ENCODE peak calls at places on chromosomes 6 and 20, in eight cellular contexts. M is A549, L is suprapubic skin, D is uterus, U is H54, Y is body of pancreas, V is tibial nerve, C is IMR-90. K is an unnamed sample.

GRCh38 chr6:155310596-155310995 is 3.7 kb downstream of the TFB1M start:
- DNase-seq in V (no peak), D (no peak), U (no peak), C (peak), M (no peak), L (no peak), Y (no peak), K (no peak)

GRCh38 chr6:33813960-33814662 is 10.3 kb upstream of the MLN start:
- DNase-seq in L (no peak), D (no peak), M (no peak), U (no peak), V (no peak), C (no peak), Y (no peak), K (no peak)

GRCh38 chr20:62141397-62142251 is 1.6 kb downstream of the PSMA7 start:
- DNase-seq in L (no peak), D (no peak), V (no peak), Y (no peak), U (no peak), C (peak), M (peak), K (no peak)

GRCh38 chr20:40657526-40657925 is 31.5 kb downstream of the MAFB start:
- DNase-seq in U (no peak), V (peak), C (no peak), D (no peak), Y (no peak), M (no peak), L (no peak), K (no peak)

GRCh38 chr20:21522479-21523397 is 8.9 kb upstream of the NKX2-2 start:
- DNase-seq in L (no peak), C (no peak), U (no peak), D (no peak), Y (no peak), M (no peak), V (no peak), K (no peak)

GRCh38 chr6:71419954-71420692 is 131.5 kb downstream of the OGFRL1 start:
- DNase-seq in M (no peak), D (peak), V (peak), L (peak), Y (peak), C (peak), U (no peak), K (no peak)

GRCh38 chr20:22490287-22491187 is 93.8 kb downstream of the FOXA2 start:
- DNase-seq in U (no peak), Y (peak), V (no peak), L (no peak), C (no peak), M (peak), D (no peak), K (no peak)

GRCh38 chr20:20489054-20489453 is 121.2 kb downstream of the INSM1 start:
- DNase-seq in C (peak), D (no peak), L (no peak), M (no peak), U (no peak), Y (no peak), V (no peak), K (no peak)

GRCh38 chr20:44027686-44028340 is 113.2 kb downstream of the TOX2 start:
- DNase-seq in C (no peak), D (no peak), U (no peak), Y (peak), V (no peak), L (no peak), M (no peak), K (no peak)

GRCh38 chr20:34389206-34389953 is 26.3 kb downstream of the ITCH start:
- DNase-seq in L (no peak), Y (no peak), M (peak), C (no peak), U (no peak), D (no peak), V (no peak), K (no peak)

GRCh38 chr6:90110971-90111370 is 185.7 kb downstream of the BACH2 start:
- DNase-seq in U (no peak), D (no peak), C (no peak), Y (no peak), L (no peak), M (no peak), V (no peak), K (no peak)

GRCh38 chr6:36337814-36338213 is 1.1 kb upstream of the BNIP5 start:
- DNase-seq in C (no peak), V (no peak), Y (no peak), D (no peak), M (no peak), U (no peak), L (no peak), K (no peak)

GRCh38 chr6:129609635-129610034 is 100.3 kb downstream of the ARHGAP18 start:
- DNase-seq in M (no peak), Y (no peak), V (peak), D (peak), U (no peak), C (no peak), L (no peak), K (no peak)

GRCh38 chr6:3287976-3288707 is 29.4 kb downstream of the PSMG4 start:
- DNase-seq in U (no peak), C (no peak), L (peak), Y (no peak), V (no peak), M (no peak), D (peak), K (peak)

GRCh38 chr6:15243994-15244604 is 1.8 kb upstream of the JARID2 start:
- DNase-seq in L (peak), Y (peak), V (no peak), U (no peak), D (no peak), C (no peak), M (peak), K (no peak)

GRCh38 chr6:160139420-160139851 is 17.8 kb downstream of the SLC22A1 start:
- DNase-seq in D (peak), L (no peak), M (peak), C (peak), Y (no peak), V (no peak), U (peak), K (no peak)

GRCh38 chr6:79425589-79426311 is 111.5 kb downstream of the LCA5 start:
- DNase-seq in V (no peak), M (no peak), Y (no peak), L (no peak), U (no peak), D (no peak), C (no peak), K (no peak)

GRCh38 chr6:104218132-104218531 is 641.6 kb downstream of the HACE1 start:
- DNase-seq in M (no peak), D (no peak), U (no peak), V (no peak), L (no peak), C (no peak), Y (no peak), K (no peak)

GRCh38 chr6:140178550-140179334 is 804.3 kb upstream of the CITED2 start:
- DNase-seq in C (peak), M (no peak), D (no peak), V (no peak), Y (no peak), U (no peak), L (no peak), K (no peak)

GRCh38 chr6:10522929-10523573 is 1.9 kb downstream of the GCNT2 start:
- DNase-seq in L (no peak), V (no peak), U (no peak), D (no peak), Y (no peak), C (no peak), M (no peak), K (no peak)

GRCh38 chr6:143097224-143097795 is 36.6 kb downstream of the AIG1 start:
- DNase-seq in L (no peak), C (peak), Y (no peak), V (no peak), U (no peak), D (no peak), M (no peak), K (no peak)

GRCh38 chr6:108736832-108737231 is 111.4 kb upstream of the ARMC2 start:
- DNase-seq in U (peak), M (peak), D (peak), C (peak), Y (no peak), V (peak), L (peak), K (no peak)

GRCh38 chr6:114398481-114398880 is 55.7 kb upstream of the HS3ST5 start:
- DNase-seq in Y (no peak), D (no peak), V (no peak), U (no peak), L (no peak), C (no peak), M (no peak), K (no peak)

DNA sequence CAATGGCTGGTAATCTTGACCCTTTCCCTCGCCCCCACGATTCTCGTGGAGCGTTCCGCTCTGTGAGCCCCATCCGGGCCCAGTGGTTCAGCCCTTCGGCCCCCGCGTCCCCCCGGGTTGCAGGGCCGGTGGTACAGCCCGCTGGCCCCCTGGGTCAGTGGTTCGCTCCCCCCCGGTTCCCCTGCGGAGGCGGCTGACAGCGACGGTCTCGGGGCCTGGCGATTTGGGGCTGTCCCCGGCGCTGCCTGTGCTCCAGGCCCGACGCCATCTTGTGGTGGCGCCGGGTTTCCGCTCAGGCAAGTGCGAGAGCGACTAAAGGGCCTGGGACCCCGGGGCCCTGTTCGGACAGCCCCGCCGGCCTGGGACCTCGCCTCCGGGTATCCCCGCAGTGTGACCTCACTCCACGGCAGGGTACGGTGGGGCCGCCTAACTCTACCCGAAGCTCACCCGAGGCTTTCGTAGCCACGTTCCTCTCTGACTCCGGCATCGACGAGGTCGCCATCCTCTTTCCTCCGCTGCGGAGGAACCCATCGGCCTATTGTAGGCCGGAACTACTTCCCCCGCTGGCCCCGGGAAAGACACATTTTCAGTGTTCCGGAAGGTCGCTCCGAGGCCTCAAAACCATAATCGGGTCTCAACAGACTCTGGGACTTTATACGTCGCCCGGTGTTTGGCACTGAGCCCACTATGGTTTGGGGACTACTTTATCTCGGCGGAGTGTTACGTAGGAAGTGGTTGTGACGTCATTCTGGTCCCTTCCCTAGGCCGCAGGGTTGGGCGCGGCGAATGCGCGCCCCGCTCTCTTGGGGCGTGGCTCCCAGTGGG is at the start of gene ZNF335:
- DNase-seq in U (peak), Y (peak), L (peak), V (peak), C (peak), D (peak), M (peak), K (peak)
- TF ChIP-seq POLR2A in U (peak), Y (peak), L (peak), V (peak), C (peak), D (peak), M (peak), K (peak)

GRCh38 chr6:26224940-26225847 is 138.0 kb downstream of the HFE start:
- DNase-seq in L (no peak), V (no peak), Y (no peak), U (no peak), D (no peak), C (peak), M (no peak), K (peak)
- TF ChIP-seq POLR2A in L (no peak), V (no peak), Y (no peak), U (no peak), D (no peak), C (peak), M (no peak), K (no peak)

GRCh38 chr20:16588241-16588640 is 15.0 kb upstream of the KIF16B start:
- DNase-seq in Y (no peak), L (no peak), M (no peak), V (no peak), C (no peak), D (no peak), U (no peak), K (no peak)

GRCh38 chr20:16590234-16590633 is 17.0 kb upstream of the KIF16B start:
- DNase-seq in M (no peak), D (no peak), V (no peak), Y (no peak), U (no peak), C (no peak), L (no peak), K (no peak)

GRCh38 chr20:16583444-16583843 is 10.2 kb upstream of the KIF16B start:
- DNase-seq in M (no peak), C (peak), L (no peak), D (no peak), V (no peak), Y (no peak), U (no peak), K (no peak)

GRCh38 chr20:16589623-16590022 is 16.4 kb upstream of the KIF16B start:
- DNase-seq in D (no peak), L (no peak), Y (no peak), M (no peak), C (no peak), U (no peak), V (no peak), K (no peak)

DNA sequence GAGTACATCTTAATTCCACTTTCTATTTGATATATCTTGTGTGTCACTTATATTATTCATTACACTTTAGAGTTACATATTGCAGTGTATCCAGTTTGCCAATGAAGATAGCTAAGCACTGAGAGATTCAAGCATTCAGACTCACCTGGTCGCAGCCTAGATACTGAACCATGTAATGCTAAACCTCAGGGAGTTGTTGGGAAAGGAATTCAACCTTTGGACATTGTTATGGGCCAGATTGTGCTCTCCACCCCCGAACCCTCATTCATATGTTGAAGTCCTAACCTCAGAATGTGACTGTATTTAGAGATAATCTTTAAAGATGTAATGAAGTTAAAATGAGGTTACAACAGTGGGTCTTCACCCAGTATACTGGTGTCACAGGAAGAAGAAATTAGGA is 13.8 kb upstream of the KIF16B start:
- DNase-seq in D (no peak), C (no peak), V (no peak), U (no peak), L (no peak), Y (no peak), M (no peak), K (no peak)
- TF ChIP-seq POLR2A in D (no peak), C (no peak), V (no peak), U (no peak), L (no peak), Y (no peak), M (no peak), K (no peak)

GRCh38 chr6:4346659-4347333 is 211.4 kb upstream of the ECI2 start:
- DNase-seq in M (no peak), D (no peak), Y (no peak), C (peak), U (no peak), L (no peak), V (no peak), K (no peak)
- TF ChIP-seq POLR2A in M (no peak), D (no peak), Y (no peak), C (no peak), U (no peak), L (no peak), V (no peak), K (no peak)

GRCh38 chr20:49279677-49280462 is 2.0 kb upstream of the ZNFX1 start:
- DNase-seq in Y (no peak), L (no peak), V (no peak), C (no peak), M (no peak), U (no peak), D (no peak), K (peak)
- TF ChIP-seq POLR2A in Y (no peak), L (no peak), V (no peak), C (no peak), M (no peak), U (peak), D (no peak), K (peak)

GRCh38 chr6:100464910-100465700 is at the start of gene SIM1:
- DNase-seq in L (peak), U (no peak), C (peak), Y (peak), D (no peak), M (no peak), V (no peak), K (peak)
- TF ChIP-seq POLR2A in L (no peak), U (no peak), C (no peak), Y (peak), D (no peak), M (no peak), V (no peak), K (no peak)

DNA sequence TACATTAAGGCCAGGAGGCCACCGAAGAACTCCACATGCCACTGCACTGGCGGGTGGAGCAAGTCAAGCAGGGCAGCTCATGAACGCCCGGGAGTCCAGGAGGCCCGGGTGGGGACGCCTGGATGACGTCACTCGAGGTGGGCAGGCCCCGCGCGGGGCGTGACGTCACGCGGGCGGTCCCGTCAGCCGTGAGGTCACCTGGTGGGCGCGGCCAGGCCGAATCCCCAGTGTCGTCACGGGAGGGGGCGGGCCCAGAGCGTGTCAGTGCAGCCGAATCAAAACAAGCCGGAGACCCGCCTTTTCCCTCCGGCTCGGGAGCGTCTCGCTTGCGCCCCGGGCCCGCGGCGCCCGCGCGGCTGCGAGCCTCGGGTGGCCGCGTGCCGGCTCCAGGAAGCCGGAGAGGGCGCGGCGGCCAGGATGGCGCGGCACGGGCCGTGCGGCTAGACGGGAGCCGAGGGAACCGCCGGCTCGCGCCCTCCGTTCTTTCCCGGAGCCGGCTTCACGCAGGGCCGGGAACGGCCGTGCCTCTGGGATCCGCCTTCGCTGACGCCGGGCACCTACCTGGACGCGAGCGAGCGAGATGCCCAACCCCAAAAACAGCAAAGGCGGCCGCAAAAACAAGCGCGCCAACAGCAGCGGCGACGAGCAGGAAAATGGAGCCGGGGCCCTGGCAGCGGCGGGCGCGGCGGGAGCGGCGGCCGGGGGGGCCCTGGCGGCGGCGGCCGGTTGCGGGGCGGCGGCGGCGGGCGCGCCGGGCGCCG is at the start of gene HECA:
- DNase-seq in C (peak), V (peak), L (peak), Y (peak), U (peak), M (peak), D (peak), K (peak)
- TF ChIP-seq POLR2A in C (peak), V (peak), L (peak), Y (peak), U (peak), M (no peak), D (peak), K (peak)